ENCODE peak calls at places on chromosomes 11 and 22, in five cellular contexts. D is IMR-90, E is mesendoderm, H is PC-3, Y is endodermal cell. G is an unnamed sample.
A peak's percentile ranks its signal among the peaks of the same experiment; 100 is the strongest.

GRCh38 chr22:35561796-35562526 is 21.3 kb downstream of the RASD2 start:
- DNase-seq in D (peak; percentile 84), E (peak; percentile 90), Y (peak; percentile 90), H (peak; percentile 31), G (peak; percentile 32)

GRCh38 chr11:31997955-31998354 is 92.9 kb upstream of the RCN1 start:
- DNase-seq in E (peak; percentile 21), D (no peak), H (peak; percentile 23), Y (no peak), G (no peak)

GRCh38 chr11:95682552-95682951 is 107.0 kb downstream of the FAM76B start:
- DNase-seq in E (no peak), D (peak; percentile 64), Y (no peak), H (no peak), G (no peak)

GRCh38 chr22:38490475-38490874 is 15.6 kb downstream of the DDX17 start:
- DNase-seq in E (no peak), H (no peak), D (no peak), Y (no peak), G (no peak)

GRCh38 chr11:43784301-43784700 is 96.3 kb upstream of the ALKBH3 start:
- DNase-seq in H (no peak), D (no peak), Y (no peak), E (no peak), G (no peak)

GRCh38 chr22:44437493-44438015 is 60.5 kb downstream of the RTL6 start:
- DNase-seq in Y (no peak), E (no peak), H (peak; percentile 29), D (peak; percentile 23), G (no peak)

GRCh38 chr11:12285106-12285505 is 92.3 kb upstream of the PARVA start:
- DNase-seq in H (peak; percentile 88), E (no peak), Y (no peak), D (peak; percentile 98), G (no peak)

GRCh38 chr22:46827781-46828180 is 65.3 kb downstream of the TBC1D22A start:
- DNase-seq in D (no peak), E (no peak), Y (peak; percentile 18), H (no peak), G (no peak)

GRCh38 chr11:119318240-119319135 is 1.6 kb upstream of the MCAM start:
- DNase-seq in Y (peak; percentile 88), E (peak; percentile 97), D (peak; percentile 81), H (peak; percentile 76), G (no peak)

GRCh38 chr11:125923633-125924032 is 19.3 kb downstream of the DDX25 start:
- DNase-seq in H (no peak), D (no peak), Y (no peak), E (no peak), G (no peak)

GRCh38 chr22:24428751-24429410 is 1.5 kb downstream of the ADORA2A start:
- DNase-seq in H (no peak), Y (no peak), E (no peak), D (no peak), G (no peak)

GRCh38 chr11:12075822-12076821 is 34.3 kb upstream of the MICAL2 start:
- DNase-seq in H (peak; percentile 52), D (peak; percentile 100), E (no peak), Y (no peak), G (no peak)

GRCh38 chr11:57641426-57641825 is 8.3 kb downstream of the YPEL4 start:
- DNase-seq in D (peak; percentile 69), H (peak; percentile 76), Y (peak; percentile 58), E (peak; percentile 79), G (peak; percentile 59)

GRCh38 chr11:748007-748359 is 719 bp downstream of the TALDO1 start:
- DNase-seq in H (no peak), D (no peak), Y (peak; percentile 58), E (no peak), G (no peak)

GRCh38 chr11:74418509-74418895 is 20.3 kb upstream of the PGM2L1 start:
- DNase-seq in H (peak; percentile 93), Y (no peak), D (peak; percentile 82), E (no peak), G (no peak)
- H3K9ac ChIP-seq in H (peak overlapping the region; percentile 73), Y (no peak overlapping the region), D (no peak overlapping the region), E (no peak overlapping the region), G (no peak overlapping the region)

GRCh38 chr11:33377100-33377851 is 120.1 kb downstream of the HIPK3 start:
- DNase-seq in H (no peak), D (peak; percentile 19), Y (no peak), E (no peak), G (no peak)

GRCh38 chr11:33377852-33378385 is 120.7 kb downstream of the HIPK3 start:
- DNase-seq in E (no peak), H (peak; percentile 45), D (peak; percentile 69), Y (no peak), G (no peak)

GRCh38 chr11:33375236-33375635 is 118.1 kb downstream of the HIPK3 start:
- DNase-seq in H (no peak), Y (peak; percentile 55), D (no peak), E (no peak), G (no peak)

GRCh38 chr11:33376331-33377099 is 119.3 kb downstream of the HIPK3 start:
- DNase-seq in Y (peak; percentile 80), E (peak; percentile 16), H (no peak), D (no peak), G (no peak)

GRCh38 chr11:33375688-33376311 is 118.6 kb downstream of the HIPK3 start:
- DNase-seq in H (peak; percentile 34), D (peak; percentile 28), E (peak; percentile 43), Y (peak; percentile 82), G (no peak)
- H3K4me3 ChIP-seq in H (peak within 1 kb of the TSS; percentile 70), D (peak within 1 kb of the TSS; percentile 82), E (peak within 1 kb of the TSS; percentile 39), Y (peak within 1 kb of the TSS; percentile 73), G (peak within 1 kb of the TSS; percentile 67)

DNA sequence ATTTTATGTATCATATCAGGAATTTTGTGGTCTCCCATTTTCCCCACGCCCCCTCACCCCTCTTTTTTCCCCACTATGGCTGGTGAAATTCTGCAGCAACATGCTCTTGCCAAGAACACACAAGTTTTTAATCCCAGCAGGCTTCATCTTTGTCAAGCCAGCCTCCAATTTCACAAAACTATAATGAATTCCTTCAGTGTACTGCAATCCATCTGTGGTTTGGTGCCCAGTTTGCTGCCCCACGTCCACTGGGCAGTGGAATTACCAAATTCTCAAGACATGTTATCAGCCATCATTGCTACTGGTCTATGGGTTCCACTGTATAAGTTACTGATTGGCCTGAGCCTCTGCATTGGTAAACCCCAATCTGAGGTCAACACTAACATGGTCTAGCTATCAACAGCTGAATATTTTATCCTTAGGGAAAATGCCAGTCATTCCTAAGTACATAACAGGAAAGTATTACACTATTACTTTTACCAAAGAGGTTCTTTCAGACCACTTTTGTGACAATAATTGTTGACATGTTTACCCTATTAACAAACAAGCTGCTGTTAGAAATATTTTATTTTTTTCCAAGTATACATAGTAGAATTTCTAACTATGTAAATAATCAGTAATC is 1.7 kb upstream of the PICALM start:
- DNase-seq in E (no peak), H (no peak), D (no peak), Y (no peak), G (no peak)
- H3K9ac ChIP-seq in E (no peak overlapping the region), H (no peak overlapping the region), D (no peak overlapping the region), Y (no peak overlapping the region), G (no peak overlapping the region)

GRCh38 chr11:34055218-34056000 is 3.9 kb downstream of the CAPRIN1 start:
- DNase-seq in H (no peak), D (no peak), Y (no peak), E (no peak), G (no peak)
- H3K4me3 ChIP-seq in H (peak overlapping the region; percentile 99), D (no peak overlapping the region), Y (peak overlapping the region; percentile 90), E (no peak overlapping the region), G (peak overlapping the region; percentile 93)

GRCh38 chr22:42947211-42947990 is 67.5 kb downstream of the PACSIN2 start:
- DNase-seq in E (peak; percentile 72), H (peak; percentile 72), Y (no peak), D (peak; percentile 41), G (no peak)

GRCh38 chr22:42945027-42945426 is 69.9 kb downstream of the PACSIN2 start:
- DNase-seq in D (no peak), E (no peak), H (no peak), Y (no peak), G (no peak)

GRCh38 chr22:42948205-42948804 is 66.6 kb downstream of the PACSIN2 start:
- DNase-seq in E (no peak), D (no peak), H (no peak), Y (no peak), G (no peak)

GRCh38 chr22:42945736-42946135 is 69.2 kb downstream of the PACSIN2 start:
- DNase-seq in Y (no peak), H (no peak), D (no peak), E (peak; percentile 75), G (no peak)

DNA sequence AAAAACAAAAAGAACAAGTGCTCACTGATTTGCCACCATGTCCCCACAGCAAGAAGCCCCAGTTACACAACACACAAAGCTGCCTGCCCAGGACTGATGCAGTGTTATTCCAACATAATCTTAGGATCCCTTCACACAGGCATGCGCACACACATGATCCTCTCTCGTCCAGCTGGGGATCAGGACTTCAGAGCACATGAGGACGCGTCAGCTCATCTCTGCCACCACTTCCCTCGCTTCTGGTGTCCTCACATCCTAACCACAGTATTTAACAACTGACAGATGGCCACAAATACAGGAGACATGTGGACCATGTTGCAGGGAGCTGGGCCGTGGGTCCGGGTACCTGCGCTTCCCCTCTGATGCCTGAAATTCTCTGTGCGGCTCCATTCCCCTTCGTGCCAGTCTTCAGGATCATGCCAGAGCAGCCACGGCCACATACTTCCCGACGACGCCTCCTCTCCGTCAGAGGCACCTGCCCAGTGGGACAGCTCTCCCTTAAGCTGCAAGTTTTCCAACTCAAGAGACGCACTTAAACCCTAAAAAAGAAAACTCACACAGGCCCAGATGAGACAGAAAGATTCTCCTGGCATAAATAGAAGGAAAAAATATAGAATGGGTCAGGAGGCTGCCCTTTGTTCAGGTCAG is 68.3 kb downstream of the PACSIN2 start:
- DNase-seq in H (no peak), D (no peak), Y (no peak), E (no peak), G (no peak)
- H3K9ac ChIP-seq in H (peak overlapping the region; percentile 63), D (no peak overlapping the region), Y (no peak overlapping the region), E (no peak overlapping the region), G (no peak overlapping the region)

GRCh38 chr11:4495487-4495886 is 13.0 kb downstream of the OR52K1 start:
- DNase-seq in H (no peak), D (no peak), E (no peak), Y (no peak), G (no peak)

GRCh38 chr11:4493480-4493818 is 11.0 kb downstream of the OR52K1 start:
- DNase-seq in H (no peak), Y (no peak), E (no peak), D (no peak), G (no peak)

GRCh38 chr11:4495986-4496385 is 13.5 kb downstream of the OR52K1 start:
- DNase-seq in H (no peak), D (no peak), E (no peak), Y (no peak), G (no peak)

GRCh38 chr11:4496555-4497248 is 14.3 kb downstream of the OR52K1 start:
- DNase-seq in E (no peak), D (no peak), H (no peak), Y (no peak), G (no peak)

DNA sequence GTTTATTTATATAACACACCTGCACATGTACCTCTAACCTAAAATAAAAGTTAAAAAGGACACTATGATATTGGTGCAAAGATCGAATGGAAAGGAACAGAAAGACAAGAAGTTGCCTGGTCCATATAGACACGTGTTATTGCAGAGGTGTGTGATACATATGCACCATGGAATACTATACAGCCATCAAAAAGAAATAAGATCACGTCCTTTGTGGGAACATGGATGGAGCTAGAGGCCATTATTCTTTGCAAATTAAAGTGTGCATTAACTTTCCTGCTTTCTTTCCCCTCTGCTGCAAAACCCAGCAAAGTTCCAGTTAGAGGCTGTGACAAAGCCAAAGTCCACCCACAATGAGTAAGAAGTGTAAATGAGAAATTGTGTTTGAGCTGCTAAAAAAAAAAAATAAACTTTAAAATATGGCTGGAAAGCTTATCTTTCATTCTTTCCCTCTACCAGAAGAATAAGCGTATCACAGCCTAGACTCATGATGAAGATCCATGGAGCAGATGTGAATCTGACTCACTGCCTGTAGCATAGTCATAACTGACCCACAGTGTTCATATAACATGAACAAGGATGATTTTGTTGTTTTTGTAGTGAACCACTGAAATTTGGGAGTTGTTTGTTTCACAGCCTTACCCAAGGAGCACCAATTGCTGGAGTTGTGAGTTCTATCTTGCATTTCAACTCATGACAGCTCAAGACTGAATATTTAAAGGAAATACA is 9.6 kb downstream of the OR52K1 start:
- DNase-seq in E (no peak), H (no peak), D (peak; percentile 2), Y (no peak), G (no peak)
- H3K4me3 ChIP-seq in E (no peak overlapping the region), H (no peak overlapping the region), D (no peak overlapping the region), Y (no peak overlapping the region), G (no peak overlapping the region)